ENCODE peak calls at places on chromosomes 11 and 22, in ten cellular contexts. One of them, this sample, is unnamed.

GRCh38 chr11:68371176-68372041 is 59.0 kb downstream of the LRP5 start:
- DNase-seq in spleen: no peak
- DNase-seq in sigmoid colon: no peak
- DNase-seq in natural killer cell: no peak
- DNase-seq in bronchial epithelial cell: no peak
- DNase-seq in omental fat pad: no peak
- DNase-seq in AG09319: no peak
- DNase-seq in stomach: no peak
- DNase-seq in tibial nerve: no peak
- DNase-seq in DND-41: no peak
- DNase-seq in this sample: no peak

GRCh38 chr11:110076388-110076965 is 16.7 kb upstream of the ZC3H12C start:
- DNase-seq in natural killer cell: no peak
- DNase-seq in AG09319: no peak
- DNase-seq in stomach: no peak
- DNase-seq in DND-41: no peak
- DNase-seq in sigmoid colon: no peak
- DNase-seq in tibial nerve: no peak
- DNase-seq in omental fat pad: no peak
- DNase-seq in bronchial epithelial cell: peak
- DNase-seq in spleen: no peak
- DNase-seq in this sample: no peak

GRCh38 chr11:75626692-75627536 is 41.9 kb downstream of the MAP6 start:
- DNase-seq in tibial nerve: no peak
- DNase-seq in natural killer cell: no peak
- DNase-seq in stomach: no peak
- DNase-seq in bronchial epithelial cell: peak
- DNase-seq in AG09319: no peak
- DNase-seq in spleen: no peak
- DNase-seq in omental fat pad: no peak
- DNase-seq in DND-41: no peak
- DNase-seq in sigmoid colon: no peak
- DNase-seq in this sample: no peak

GRCh38 chr22:26466196-26466595 is 17.4 kb downstream of the HPS4 start:
- DNase-seq in AG09319: no peak
- DNase-seq in tibial nerve: no peak
- DNase-seq in spleen: no peak
- DNase-seq in omental fat pad: no peak
- DNase-seq in bronchial epithelial cell: no peak
- DNase-seq in stomach: no peak
- DNase-seq in natural killer cell: no peak
- DNase-seq in sigmoid colon: no peak
- DNase-seq in DND-41: no peak
- DNase-seq in this sample: no peak

GRCh38 chr11:104060004-104060403 is 23.6 kb downstream of the DDI1 start:
- DNase-seq in tibial nerve: no peak
- DNase-seq in DND-41: no peak
- DNase-seq in bronchial epithelial cell: peak
- DNase-seq in sigmoid colon: no peak
- DNase-seq in AG09319: no peak
- DNase-seq in omental fat pad: no peak
- DNase-seq in spleen: no peak
- DNase-seq in stomach: no peak
- DNase-seq in natural killer cell: no peak
- DNase-seq in this sample: no peak

GRCh38 chr22:47367993-47368945 is 605.8 kb downstream of the TBC1D22A start:
- DNase-seq in sigmoid colon: no peak
- DNase-seq in stomach: peak
- DNase-seq in spleen: peak
- DNase-seq in tibial nerve: no peak
- DNase-seq in DND-41: no peak
- DNase-seq in AG09319: no peak
- DNase-seq in natural killer cell: no peak
- DNase-seq in bronchial epithelial cell: no peak
- DNase-seq in omental fat pad: no peak
- DNase-seq in this sample: no peak

GRCh38 chr11:107576497-107577086 is 11.1 kb upstream of the ALKBH8 start:
- DNase-seq in tibial nerve: peak
- DNase-seq in sigmoid colon: no peak
- DNase-seq in DND-41: peak
- DNase-seq in stomach: peak
- DNase-seq in AG09319: peak
- DNase-seq in spleen: no peak
- DNase-seq in omental fat pad: peak
- DNase-seq in natural killer cell: no peak
- DNase-seq in bronchial epithelial cell: peak
- DNase-seq in this sample: no peak

GRCh38 chr11:71116435-71117040 is 135.8 kb downstream of the SHANK2 start:
- DNase-seq in tibial nerve: no peak
- DNase-seq in bronchial epithelial cell: no peak
- DNase-seq in DND-41: no peak
- DNase-seq in stomach: no peak
- DNase-seq in AG09319: no peak
- DNase-seq in spleen: peak
- DNase-seq in natural killer cell: no peak
- DNase-seq in omental fat pad: no peak
- DNase-seq in sigmoid colon: no peak
- DNase-seq in this sample: no peak

GRCh38 chr22:38652858-38653257 is 3.3 kb downstream of the FAM227A start:
- DNase-seq in AG09319: no peak
- DNase-seq in omental fat pad: no peak
- DNase-seq in sigmoid colon: no peak
- DNase-seq in bronchial epithelial cell: peak
- DNase-seq in stomach: no peak
- DNase-seq in spleen: no peak
- DNase-seq in tibial nerve: no peak
- DNase-seq in DND-41: no peak
- DNase-seq in natural killer cell: no peak
- DNase-seq in this sample: no peak

GRCh38 chr11:126284829-126285228 is 1.9 kb downstream of the TIRAP start:
- DNase-seq in omental fat pad: peak
- DNase-seq in sigmoid colon: peak
- DNase-seq in natural killer cell: no peak
- DNase-seq in tibial nerve: no peak
- DNase-seq in DND-41: peak
- DNase-seq in AG09319: peak
- DNase-seq in stomach: peak
- DNase-seq in bronchial epithelial cell: peak
- DNase-seq in spleen: no peak
- DNase-seq in this sample: peak

GRCh38 chr11:62601364-62602140 is at the start of gene MTA2:
- DNase-seq in omental fat pad: peak
- DNase-seq in bronchial epithelial cell: peak
- DNase-seq in natural killer cell: peak
- DNase-seq in stomach: peak
- DNase-seq in sigmoid colon: peak
- DNase-seq in spleen: peak
- DNase-seq in DND-41: peak
- DNase-seq in tibial nerve: peak
- DNase-seq in AG09319: peak
- DNase-seq in this sample: peak
- TF ChIP-seq CTCF in omental fat pad: no peak
- TF ChIP-seq CTCF in bronchial epithelial cell: no peak
- TF ChIP-seq CTCF in natural killer cell: no peak
- TF ChIP-seq CTCF in stomach: no peak
- TF ChIP-seq CTCF in sigmoid colon: no peak
- TF ChIP-seq CTCF in spleen: no peak
- TF ChIP-seq CTCF in DND-41: no peak
- TF ChIP-seq CTCF in tibial nerve: no peak
- TF ChIP-seq CTCF in AG09319: no peak
- TF ChIP-seq CTCF in this sample: no peak

GRCh38 chr11:2896047-2896446 is 10.5 kb upstream of the CDKN1C start:
- DNase-seq in spleen: no peak
- DNase-seq in AG09319: no peak
- DNase-seq in natural killer cell: no peak
- DNase-seq in tibial nerve: no peak
- DNase-seq in omental fat pad: no peak
- DNase-seq in stomach: no peak
- DNase-seq in sigmoid colon: no peak
- DNase-seq in DND-41: no peak
- DNase-seq in bronchial epithelial cell: no peak
- DNase-seq in this sample: no peak

GRCh38 chr11:2899080-2899783 is 13.7 kb upstream of the CDKN1C start:
- DNase-seq in tibial nerve: no peak
- DNase-seq in DND-41: no peak
- DNase-seq in spleen: no peak
- DNase-seq in bronchial epithelial cell: no peak
- DNase-seq in sigmoid colon: peak
- DNase-seq in omental fat pad: no peak
- DNase-seq in AG09319: no peak
- DNase-seq in stomach: no peak
- DNase-seq in natural killer cell: no peak
- DNase-seq in this sample: peak

GRCh38 chr11:2898366-2899079 is 12.9 kb upstream of the CDKN1C start:
- DNase-seq in bronchial epithelial cell: peak
- DNase-seq in DND-41: peak
- DNase-seq in tibial nerve: no peak
- DNase-seq in AG09319: peak
- DNase-seq in spleen: peak
- DNase-seq in stomach: peak
- DNase-seq in omental fat pad: no peak
- DNase-seq in natural killer cell: peak
- DNase-seq in sigmoid colon: peak
- DNase-seq in this sample: peak

GRCh38 chr11:2893935-2894334 is 8.4 kb upstream of the CDKN1C start:
- DNase-seq in stomach: no peak
- DNase-seq in spleen: no peak
- DNase-seq in omental fat pad: no peak
- DNase-seq in tibial nerve: no peak
- DNase-seq in bronchial epithelial cell: no peak
- DNase-seq in natural killer cell: no peak
- DNase-seq in AG09319: no peak
- DNase-seq in sigmoid colon: no peak
- DNase-seq in DND-41: no peak
- DNase-seq in this sample: no peak

GRCh38 chr11:2897048-2897447 is 11.5 kb upstream of the CDKN1C start:
- DNase-seq in tibial nerve: no peak
- DNase-seq in spleen: no peak
- DNase-seq in natural killer cell: no peak
- DNase-seq in DND-41: no peak
- DNase-seq in omental fat pad: no peak
- DNase-seq in stomach: no peak
- DNase-seq in sigmoid colon: no peak
- DNase-seq in AG09319: no peak
- DNase-seq in bronchial epithelial cell: no peak
- DNase-seq in this sample: no peak
- TF ChIP-seq CTCF in tibial nerve: no peak
- TF ChIP-seq CTCF in spleen: no peak
- TF ChIP-seq CTCF in natural killer cell: no peak
- TF ChIP-seq CTCF in DND-41: no peak
- TF ChIP-seq CTCF in omental fat pad: no peak
- TF ChIP-seq CTCF in stomach: no peak
- TF ChIP-seq CTCF in sigmoid colon: no peak
- TF ChIP-seq CTCF in AG09319: no peak
- TF ChIP-seq CTCF in bronchial epithelial cell: no peak
- TF ChIP-seq CTCF in this sample: no peak

GRCh38 chr11:94767701-94768601 is at the start of gene AMOTL1:
- DNase-seq in natural killer cell: peak
- DNase-seq in tibial nerve: peak
- DNase-seq in spleen: peak
- DNase-seq in AG09319: peak
- DNase-seq in omental fat pad: peak
- DNase-seq in stomach: peak
- DNase-seq in sigmoid colon: peak
- DNase-seq in DND-41: no peak
- DNase-seq in bronchial epithelial cell: peak
- DNase-seq in this sample: peak
- TF ChIP-seq CTCF in natural killer cell: no peak
- TF ChIP-seq CTCF in tibial nerve: peak
- TF ChIP-seq CTCF in spleen: no peak
- TF ChIP-seq CTCF in AG09319: peak
- TF ChIP-seq CTCF in omental fat pad: no peak
- TF ChIP-seq CTCF in stomach: no peak
- TF ChIP-seq CTCF in sigmoid colon: no peak
- TF ChIP-seq CTCF in DND-41: no peak
- TF ChIP-seq CTCF in bronchial epithelial cell: no peak
- TF ChIP-seq CTCF in this sample: no peak

GRCh38 chr11:1304376-1304775 is 5.1 kb downstream of the TOLLIP start:
- DNase-seq in natural killer cell: no peak
- DNase-seq in stomach: peak
- DNase-seq in tibial nerve: no peak
- DNase-seq in bronchial epithelial cell: peak
- DNase-seq in AG09319: no peak
- DNase-seq in sigmoid colon: no peak
- DNase-seq in omental fat pad: no peak
- DNase-seq in spleen: peak
- DNase-seq in DND-41: no peak
- DNase-seq in this sample: no peak

GRCh38 chr11:1303973-1304372 is 5.5 kb downstream of the TOLLIP start:
- DNase-seq in stomach: peak
- DNase-seq in DND-41: no peak
- DNase-seq in omental fat pad: no peak
- DNase-seq in AG09319: no peak
- DNase-seq in spleen: peak
- DNase-seq in sigmoid colon: peak
- DNase-seq in natural killer cell: no peak
- DNase-seq in bronchial epithelial cell: no peak
- DNase-seq in tibial nerve: no peak
- DNase-seq in this sample: no peak

GRCh38 chr11:1302461-1303073 is 6.9 kb downstream of the TOLLIP start:
- DNase-seq in natural killer cell: no peak
- DNase-seq in AG09319: no peak
- DNase-seq in omental fat pad: no peak
- DNase-seq in DND-41: no peak
- DNase-seq in bronchial epithelial cell: no peak
- DNase-seq in spleen: peak
- DNase-seq in sigmoid colon: no peak
- DNase-seq in stomach: peak
- DNase-seq in tibial nerve: no peak
- DNase-seq in this sample: no peak

GRCh38 chr11:1302041-1302460 is 7.4 kb downstream of the TOLLIP start:
- DNase-seq in sigmoid colon: peak
- DNase-seq in AG09319: no peak
- DNase-seq in DND-41: no peak
- DNase-seq in bronchial epithelial cell: no peak
- DNase-seq in tibial nerve: no peak
- DNase-seq in omental fat pad: no peak
- DNase-seq in natural killer cell: no peak
- DNase-seq in stomach: peak
- DNase-seq in spleen: peak
- DNase-seq in this sample: no peak

DNA sequence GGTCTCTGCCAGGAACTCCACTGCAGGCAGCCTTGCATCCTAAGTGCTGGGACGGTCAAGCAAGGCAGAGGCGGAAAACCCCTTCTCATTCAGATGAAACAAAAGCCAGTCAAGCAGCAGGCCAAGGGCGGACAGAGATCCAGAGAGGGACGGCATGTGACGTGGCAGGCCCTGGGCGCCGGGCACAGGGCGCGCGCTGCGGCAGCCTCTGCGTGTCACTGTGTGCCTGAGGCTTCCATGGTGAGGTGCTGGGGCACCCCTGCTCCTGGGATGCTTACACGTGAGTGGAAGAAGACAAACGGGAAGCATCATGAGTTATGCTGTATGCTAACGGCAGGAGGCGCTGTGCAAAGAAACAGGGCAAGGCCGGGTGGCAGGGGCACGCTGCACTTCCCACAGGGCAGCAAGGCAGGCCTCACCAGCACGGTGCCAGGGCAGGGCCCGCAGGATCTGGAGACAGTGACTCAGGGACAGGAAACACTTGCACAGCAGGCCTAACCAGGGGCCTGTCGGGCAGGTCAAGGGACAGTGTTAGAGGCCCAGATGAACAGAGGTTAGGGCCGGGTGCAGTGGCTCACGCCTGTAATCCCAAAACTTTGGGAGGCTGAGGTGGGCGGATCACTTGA is 6.1 kb downstream of the TOLLIP start:
- DNase-seq in AG09319: no peak
- DNase-seq in bronchial epithelial cell: peak
- DNase-seq in sigmoid colon: no peak
- DNase-seq in stomach: peak
- DNase-seq in tibial nerve: no peak
- DNase-seq in spleen: peak
- DNase-seq in DND-41: no peak
- DNase-seq in omental fat pad: no peak
- DNase-seq in natural killer cell: no peak
- DNase-seq in this sample: peak
- TF ChIP-seq CTCF in AG09319: no peak
- TF ChIP-seq CTCF in bronchial epithelial cell: peak
- TF ChIP-seq CTCF in sigmoid colon: no peak
- TF ChIP-seq CTCF in stomach: no peak
- TF ChIP-seq CTCF in tibial nerve: no peak
- TF ChIP-seq CTCF in spleen: no peak
- TF ChIP-seq CTCF in DND-41: peak
- TF ChIP-seq CTCF in omental fat pad: no peak
- TF ChIP-seq CTCF in natural killer cell: no peak
- TF ChIP-seq CTCF in this sample: peak